ENCODE peak calls at places on chromosomes 16 and 17, in four cellular contexts. P is body of pancreas, Z is GM12878, D is lower leg skin. V is an unnamed sample.

GRCh38 chr17:47993031-47993546 is 22.2 kb downstream of the CDK5RAP3 start:
- DNase-seq in P (no peak), Z (no peak), D (no peak), V (no peak)

GRCh38 chr17:80265205-80266068 is 4.8 kb downstream of the RNF213 start:
- DNase-seq in D (no peak), P (no peak), Z (peak), V (no peak)

GRCh38 chr17:57696050-57696449 is 49.0 kb downstream of the CCDC182 start:
- DNase-seq in D (no peak), P (no peak), Z (no peak), V (no peak)

GRCh38 chr17:21039839-21040575 is 2.8 kb downstream of the USP22 start:
- DNase-seq in P (peak), D (no peak), Z (no peak), V (no peak)

GRCh38 chr17:66272699-66273390 is 29.6 kb upstream of the PRKCA start:
- DNase-seq in Z (no peak), P (peak), D (no peak), V (no peak)

GRCh38 chr17:79220201-79220714 is 145.6 kb downstream of the ENGASE start:
- DNase-seq in P (no peak), Z (no peak), D (no peak), V (no peak)

GRCh38 chr16:24635900-24636610 is 93.4 kb upstream of the TNRC6A start:
- DNase-seq in D (peak), P (peak), Z (no peak), V (no peak)

GRCh38 chr17:68456529-68457167 is 648 bp downstream of the WIPI1 start:
- DNase-seq in D (peak), Z (no peak), P (peak), V (no peak)

GRCh38 chr17:16676645-16677044 is 13.4 kb upstream of the CCDC144A start:
- DNase-seq in D (no peak), Z (no peak), P (no peak), V (no peak)

GRCh38 chr17:27477050-27477647 is 20.9 kb downstream of the KSR1 start:
- DNase-seq in Z (peak), D (no peak), P (no peak), V (no peak)

GRCh38 chr17:81238815-81239713 is at the start of the genes NDUFAF8 and TEPSIN:
- DNase-seq in Z (peak), D (peak), P (peak), V (peak)

GRCh38 chr17:53630638-53631037 is 192.1 kb upstream of the KIF2B start:
- DNase-seq in Z (no peak), D (no peak), P (no peak), V (no peak)

GRCh38 chr17:71023631-71024030 is 854.3 kb downstream of the KCNJ2 start:
- DNase-seq in P (no peak), Z (no peak), D (no peak), V (no peak)

GRCh38 chr17:59914274-59914854 is 21.4 kb downstream of the RPS6KB1 start:
- DNase-seq in P (peak), D (no peak), Z (no peak), V (no peak)

GRCh38 chr16:16045879-16046278 is 96.5 kb downstream of the ABCC1 start:
- DNase-seq in P (no peak), Z (no peak), D (no peak), V (no peak)

GRCh38 chr16:83925957-83926725 is 26.9 kb upstream of the OSGIN1 start:
- DNase-seq in Z (no peak), D (no peak), P (no peak), V (no peak)

GRCh38 chr17:83057793-83058477 is 21.5 kb upstream of the METRNL start:
- DNase-seq in Z (no peak), P (no peak), D (no peak), V (peak)

GRCh38 chr17:17877548-17878358 is 41.0 kb upstream of the SREBF1 start:
- DNase-seq in Z (no peak), P (peak), D (peak), V (no peak)

GRCh38 chr16:88128556-88128955 is 177.3 kb downstream of the BANP start:
- DNase-seq in P (no peak), Z (no peak), D (no peak), V (no peak)
- TF ChIP-seq POLR2A in P (no peak), Z (no peak), D (no peak), V (no peak)

DNA sequence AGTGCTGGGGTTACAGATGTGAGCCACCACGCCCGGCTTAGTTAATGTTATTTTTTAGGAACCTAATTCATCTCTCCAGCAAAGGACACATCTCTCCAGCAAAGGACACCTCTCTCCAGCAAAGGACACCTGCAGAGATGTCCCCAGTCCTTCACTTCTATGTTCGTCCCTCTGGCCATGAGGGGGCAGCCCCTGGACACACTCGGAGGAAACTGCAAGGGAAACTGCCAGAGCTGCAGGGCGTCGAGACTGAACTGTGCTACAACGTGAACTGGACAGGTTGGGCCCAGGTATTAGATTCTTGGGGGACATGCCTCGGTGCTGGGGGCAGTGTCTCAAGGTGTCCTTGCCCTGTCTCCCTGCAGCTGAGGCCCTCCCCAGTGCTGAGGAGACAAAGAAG is 4.7 kb downstream of the PFAS start:
- DNase-seq in P (peak), Z (no peak), D (no peak), V (no peak)
- TF ChIP-seq CTCF in P (no peak), Z (peak), D (no peak), V (no peak)

DNA sequence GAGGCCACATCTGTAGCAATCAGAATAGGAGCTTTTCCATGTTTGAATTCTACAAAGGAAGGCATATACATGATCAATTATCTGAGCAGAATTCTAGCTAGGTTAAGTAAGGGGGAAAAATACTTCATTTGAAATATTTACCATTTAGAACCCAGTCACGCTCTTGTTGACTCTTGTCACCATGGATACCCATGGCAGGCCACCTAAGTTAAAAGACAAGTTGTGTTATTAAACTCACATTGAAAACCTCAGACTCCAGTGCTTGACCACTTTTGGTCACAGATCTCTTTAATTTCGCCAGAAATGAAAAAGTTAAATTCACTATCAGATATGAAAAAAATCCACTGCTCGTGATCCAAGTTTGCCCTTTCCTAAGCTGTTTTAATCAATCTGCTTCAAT is 4.1 kb downstream of the DDX5 start:
- DNase-seq in P (no peak), D (no peak), Z (no peak), V (no peak)
- H3K4me3 ChIP-seq in P (no peak), D (no peak), Z (no peak), V (no peak)

DNA sequence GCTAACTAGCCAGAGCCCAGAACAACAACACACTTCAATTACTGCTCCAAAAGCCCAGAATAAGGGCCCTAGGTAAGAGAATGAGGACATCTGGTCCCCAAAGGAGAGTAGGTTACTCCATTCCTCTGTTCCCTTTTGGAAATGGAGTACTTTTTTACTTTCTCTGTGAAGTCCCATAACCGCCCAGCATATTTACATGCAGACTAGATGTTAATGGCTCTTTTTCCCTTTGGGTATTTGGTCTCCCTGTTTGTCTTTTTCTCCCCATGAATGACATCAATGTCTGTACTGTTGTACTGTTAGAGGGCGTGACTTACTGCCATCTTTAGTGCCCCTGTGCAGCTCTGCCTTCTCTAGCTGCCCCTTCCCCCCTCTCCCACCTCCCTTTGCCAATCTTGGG is 19.0 kb downstream of the GPR179 start:
- DNase-seq in P (no peak), Z (no peak), D (no peak), V (no peak)
- TF ChIP-seq POLR2A in P (no peak), Z (no peak), D (no peak), V (no peak)

GRCh38 chr17:10772425-10773380 is 31.2 kb downstream of the TMEM238L start:
- DNase-seq in Z (no peak), D (no peak), P (peak), V (no peak)
- TF ChIP-seq CTCF in Z (peak), D (no peak), P (peak), V (peak)

GRCh38 chr17:1109606-1110523 is 69.9 kb downstream of the ABR start:
- DNase-seq in D (no peak), P (no peak), Z (no peak), V (no peak)

GRCh38 chr17:1108810-1109605 is 70.8 kb downstream of the ABR start:
- DNase-seq in P (peak), Z (no peak), D (no peak), V (no peak)

GRCh38 chr17:1107777-1108559 is 71.8 kb downstream of the ABR start:
- DNase-seq in Z (no peak), D (no peak), P (no peak), V (peak)

GRCh38 chr17:1108560-1108809 is 71.3 kb downstream of the ABR start:
- DNase-seq in D (no peak), P (no peak), Z (no peak), V (no peak)

DNA sequence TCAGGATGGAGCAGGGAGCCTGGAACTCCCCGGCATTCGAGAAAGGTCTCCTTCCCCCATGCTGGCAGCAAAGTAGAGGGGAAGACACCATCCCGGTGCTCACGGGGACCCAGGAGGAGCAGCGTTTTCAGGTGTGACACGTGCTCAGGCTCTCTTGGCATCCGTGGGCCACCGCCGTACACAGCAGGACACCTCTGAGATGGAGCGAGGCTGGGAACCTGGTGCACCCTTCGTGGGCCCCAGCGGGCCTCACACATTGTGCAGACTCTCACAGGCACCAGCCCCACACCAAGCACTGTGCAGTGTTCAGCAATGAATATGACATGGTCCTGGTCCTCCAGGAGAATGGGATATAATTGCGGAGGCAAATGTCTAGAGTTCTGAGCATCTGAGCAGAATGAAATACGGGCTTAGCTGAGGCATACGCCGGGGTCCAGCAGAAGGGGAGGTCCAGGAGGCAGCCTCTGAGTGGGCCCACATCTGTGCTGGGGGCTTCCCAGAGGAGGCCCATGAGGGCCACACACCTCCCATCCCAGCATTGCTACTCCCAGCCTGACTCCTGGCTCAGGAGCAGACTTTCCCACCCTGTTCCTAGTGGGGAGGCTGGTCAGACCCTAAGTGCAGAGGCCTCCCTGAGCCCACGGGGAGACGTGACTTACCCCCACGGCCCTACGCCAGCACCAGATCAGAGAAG is 72.6 kb downstream of the ABR start:
- DNase-seq in D (no peak), P (no peak), Z (no peak), V (no peak)
- H3K4me3 ChIP-seq in D (no peak), P (no peak), Z (no peak), V (no peak)

GRCh38 chr16:67029249-67030096 is 524 bp downstream of the CBFB start:
- DNase-seq in P (peak), D (peak), Z (no peak), V (no peak)
- TF ChIP-seq POLR2A in P (peak), D (no peak), Z (peak), V (no peak)

GRCh38 chr17:63446218-63446980 is at the start of gene CYB561:
- DNase-seq in D (peak), P (peak), Z (no peak), V (no peak)
- TF ChIP-seq CTCF in D (no peak), P (peak), Z (peak), V (no peak)

GRCh38 chr16:67723151-67723915 is 4.2 kb upstream of the GFOD2 start:
- DNase-seq in D (no peak), Z (no peak), P (no peak), V (no peak)

GRCh38 chr16:67718668-67719047 is 458 bp downstream of the GFOD2 start:
- DNase-seq in P (no peak), Z (no peak), D (no peak), V (no peak)

GRCh38 chr16:67719048-67719777 is at the start of gene GFOD2:
- DNase-seq in P (peak), Z (peak), D (peak), V (peak)

GRCh38 chr16:67719778-67720144 is 645 bp upstream of the GFOD2 start:
- DNase-seq in D (peak), Z (no peak), P (peak), V (no peak)

DNA sequence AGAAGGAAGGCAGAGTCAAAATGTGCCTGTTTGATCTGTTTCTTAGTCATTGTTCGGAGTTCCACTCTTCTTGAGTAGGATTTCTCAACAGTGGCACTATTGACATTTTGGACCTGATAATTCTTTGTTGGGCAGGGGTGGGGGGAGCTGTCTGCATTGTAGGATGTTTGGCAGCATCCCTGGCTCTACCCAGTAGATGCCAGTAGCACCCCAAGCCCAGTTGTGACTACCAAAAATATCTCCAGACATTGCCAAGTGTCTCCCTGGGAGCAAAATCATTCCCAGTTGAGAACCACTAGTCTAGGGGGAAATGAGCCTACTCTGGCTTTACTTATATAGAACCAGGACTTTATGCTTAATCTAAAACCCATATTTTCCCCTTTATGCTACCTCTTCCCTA is 1.1 kb upstream of the GFOD2 start:
- DNase-seq in D (no peak), Z (no peak), P (no peak), V (no peak)
- H3K4me3 ChIP-seq in D (no peak), Z (peak), P (no peak), V (peak)

GRCh38 chr17:64773836-64774761 is 112.0 kb upstream of the SMURF2 start:
- DNase-seq in D (no peak), Z (no peak), P (peak), V (no peak)
- TF ChIP-seq POLR2A in D (no peak), Z (no peak), P (no peak), V (no peak)